ENCODE peak calls at places on chromosome 10, in six cellular contexts. R is GM12865, B is EH, N is left colon, A is iris pigment epithelial cell, Z is smooth muscle cell of the brain vasculature. G is an unnamed sample.

GRCh38 chr10:133324198-133324792 is 12.4 kb downstream of the CALY start:
- DNase-seq in R (peak), B (peak), N (peak), A (peak), Z (no peak), G (peak)

GRCh38 chr10:7857259-7857658 is 39.0 kb downstream of the TAF3 start:
- DNase-seq in R (no peak), B (no peak), N (no peak), A (no peak), Z (no peak), G (no peak)

GRCh38 chr10:71797533-71798307 is 24.4 kb upstream of the VSIR start:
- DNase-seq in R (no peak), B (no peak), N (no peak), A (no peak), Z (no peak), G (no peak)

GRCh38 chr10:17076626-17077025 is 53.0 kb downstream of the CUBN start:
- DNase-seq in R (no peak), B (no peak), N (no peak), A (no peak), Z (no peak), G (no peak)

GRCh38 chr10:128526793-128527375 is 400.7 kb upstream of the MKI67 start:
- DNase-seq in R (no peak), B (no peak), N (no peak), A (no peak), Z (no peak), G (no peak)

GRCh38 chr10:55550241-55550640 is 749.2 kb upstream of the PCDH15 start:
- DNase-seq in R (no peak), B (no peak), N (no peak), A (peak), Z (no peak), G (no peak)

GRCh38 chr10:6667679-6668270 is 87.7 kb upstream of the PRKCQ start:
- DNase-seq in R (peak), B (peak), N (peak), A (peak), Z (peak), G (peak)

GRCh38 chr10:118531105-118531851 is 64.2 kb downstream of the PRLHR start:
- DNase-seq in R (no peak), B (peak), N (no peak), A (no peak), Z (no peak), G (no peak)

GRCh38 chr10:100216006-100216405 is 13.4 kb downstream of the CHUK start:
- DNase-seq in R (no peak), B (no peak), N (no peak), A (peak), Z (no peak), G (no peak)

GRCh38 chr10:77482072-77482471 is 155.5 kb downstream of the KCNMA1 start:
- DNase-seq in R (no peak), B (no peak), N (no peak), A (no peak), Z (no peak), G (no peak)

GRCh38 chr10:5496261-5497250 is 2.8 kb downstream of the CALML5 start:
- DNase-seq in R (no peak), B (no peak), N (no peak), A (no peak), Z (no peak), G (no peak)

GRCh38 chr10:71241899-71242620 is 29.7 kb downstream of the UNC5B start:
- DNase-seq in R (no peak), B (peak), N (no peak), A (no peak), Z (no peak), G (no peak)

GRCh38 chr10:133163889-133164815 is 4.1 kb downstream of the KNDC1 start:
- DNase-seq in R (no peak), B (no peak), N (no peak), A (no peak), Z (no peak), G (no peak)

GRCh38 chr10:803041-803741 is 113.7 kb upstream of the DIP2C start:
- DNase-seq in R (no peak), B (no peak), N (no peak), A (no peak), Z (no peak), G (no peak)

GRCh38 chr10:92901819-92902234 is 53.5 kb downstream of the EXOC6 start:
- DNase-seq in R (peak), B (no peak), N (no peak), A (no peak), Z (no peak), G (no peak)

GRCh38 chr10:124648738-124649137 is 95.4 kb downstream of the FAM53B start:
- DNase-seq in R (peak), B (peak), N (peak), A (peak), Z (peak), G (peak)

GRCh38 chr10:131452926-131453771 is 141.6 kb upstream of the TCERG1L start:
- DNase-seq in R (no peak), B (no peak), N (peak), A (no peak), Z (no peak), G (no peak)

GRCh38 chr10:91983403-91983802 is 59.8 kb downstream of the BTAF1 start:
- DNase-seq in R (no peak), B (peak), N (no peak), A (no peak), Z (no peak), G (no peak)

GRCh38 chr10:69774596-69774995 is 27.1 kb upstream of the COL13A1 start:
- DNase-seq in R (no peak), B (peak), N (no peak), A (no peak), Z (no peak), G (no peak)

GRCh38 chr10:4355346-4355745 is 470.7 kb upstream of the AKR1E2 start:
- DNase-seq in R (no peak), B (no peak), N (no peak), A (peak), Z (no peak), G (no peak)

GRCh38 chr10:100998991-100999741 is 442 bp upstream of the LZTS2 start:
- DNase-seq in R (peak), B (peak), N (peak), A (peak), Z (no peak), G (peak)

GRCh38 chr10:124539935-124540641 is 78.5 kb downstream of the LHPP start:
- DNase-seq in R (peak), B (peak), N (peak), A (peak), Z (no peak), G (peak)

GRCh38 chr10:91528768-91529167 is 104.1 kb downstream of the PPP1R3C start:
- DNase-seq in R (no peak), B (no peak), N (no peak), A (no peak), Z (no peak), G (no peak)

GRCh38 chr10:129360046-129360445 is 107.0 kb upstream of the MGMT start:
- DNase-seq in R (no peak), B (no peak), N (no peak), A (no peak), Z (no peak), G (no peak)

GRCh38 chr10:6050801-6051445 is 11.2 kb downstream of the IL2RA start:
- DNase-seq in R (peak), B (peak), N (peak), A (peak), Z (peak), G (peak)

GRCh38 chr10:76150139-76150885 is 718.9 kb downstream of the LRMDA start:
- DNase-seq in R (no peak), B (peak), N (no peak), A (no peak), Z (no peak), G (peak)

GRCh38 chr10:124671486-124672075 is 72.6 kb downstream of the FAM53B start:
- DNase-seq in R (no peak), B (peak), N (no peak), A (peak), Z (no peak), G (peak)

GRCh38 chr10:129078322-129078721 is 388.7 kb upstream of the MGMT start:
- DNase-seq in R (no peak), B (no peak), N (no peak), A (no peak), Z (no peak), G (no peak)

G was measured in HCEC 1CT.